ENCODE peak calls at places on chromosome X, in seven cellular contexts. One of them, this sample, is unnamed.

GRCh38 chrX:72314242-72314641 is 8.5 kb upstream of the CITED1 start:
- DNase-seq in IMR-90: no peak
- DNase-seq in substantia nigra: no peak
- DNase-seq in activated CD8-positive, alpha-beta memory T cell treated with anti-CD3 and anti-CD28 coated beads, Interleukin-2, amount 50 U/mL, for 4 hours: no peak
- DNase-seq in HFFc6: no peak
- DNase-seq in CD8-positive, alpha-beta memory T cell: no peak
- DNase-seq in stimulated activated CD4-positive, alpha-beta T cell treated with anti-CD3 and anti-CD28 coated beads, Interleukin-12 subunit alpha, Interleukin-12 subunit beta, amount 100 ng/mL, for 24 hours: no peak
- DNase-seq in this sample: no peak

GRCh38 chrX:110734894-110735541 is 60.6 kb downstream of the CHRDL1 start:
- DNase-seq in IMR-90: peak
- DNase-seq in substantia nigra: no peak
- DNase-seq in activated CD8-positive, alpha-beta memory T cell treated with anti-CD3 and anti-CD28 coated beads, Interleukin-2, amount 50 U/mL, for 4 hours: no peak
- DNase-seq in HFFc6: peak
- DNase-seq in CD8-positive, alpha-beta memory T cell: no peak
- DNase-seq in stimulated activated CD4-positive, alpha-beta T cell treated with anti-CD3 and anti-CD28 coated beads, Interleukin-12 subunit alpha, Interleukin-12 subunit beta, amount 100 ng/mL, for 24 hours: no peak
- DNase-seq in this sample: peak

GRCh38 chrX:121755541-121755940 is 708.1 kb downstream of the GLUD2 start:
- DNase-seq in IMR-90: no peak
- DNase-seq in substantia nigra: no peak
- DNase-seq in activated CD8-positive, alpha-beta memory T cell treated with anti-CD3 and anti-CD28 coated beads, Interleukin-2, amount 50 U/mL, for 4 hours: no peak
- DNase-seq in HFFc6: no peak
- DNase-seq in CD8-positive, alpha-beta memory T cell: no peak
- DNase-seq in stimulated activated CD4-positive, alpha-beta T cell treated with anti-CD3 and anti-CD28 coated beads, Interleukin-12 subunit alpha, Interleukin-12 subunit beta, amount 100 ng/mL, for 24 hours: no peak
- DNase-seq in this sample: no peak

GRCh38 chrX:24190500-24191156 is 41.1 kb downstream of the ZFX start:
- DNase-seq in IMR-90: peak
- DNase-seq in substantia nigra: no peak
- DNase-seq in activated CD8-positive, alpha-beta memory T cell treated with anti-CD3 and anti-CD28 coated beads, Interleukin-2, amount 50 U/mL, for 4 hours: no peak
- DNase-seq in HFFc6: peak
- DNase-seq in CD8-positive, alpha-beta memory T cell: no peak
- DNase-seq in stimulated activated CD4-positive, alpha-beta T cell treated with anti-CD3 and anti-CD28 coated beads, Interleukin-12 subunit alpha, Interleukin-12 subunit beta, amount 100 ng/mL, for 24 hours: no peak
- DNase-seq in this sample: peak

GRCh38 chrX:2500681-2501151 is at the start of the genes DHRSX and ZBED1:
- DNase-seq in IMR-90: no peak
- DNase-seq in substantia nigra: no peak
- DNase-seq in activated CD8-positive, alpha-beta memory T cell treated with anti-CD3 and anti-CD28 coated beads, Interleukin-2, amount 50 U/mL, for 4 hours: peak
- DNase-seq in HFFc6: no peak
- DNase-seq in CD8-positive, alpha-beta memory T cell: peak
- DNase-seq in stimulated activated CD4-positive, alpha-beta T cell treated with anti-CD3 and anti-CD28 coated beads, Interleukin-12 subunit alpha, Interleukin-12 subunit beta, amount 100 ng/mL, for 24 hours: peak
- DNase-seq in this sample: peak

GRCh38 chrX:78042601-78043000 is 61.4 kb upstream of the PGK1 start:
- DNase-seq in IMR-90: no peak
- DNase-seq in substantia nigra: no peak
- DNase-seq in activated CD8-positive, alpha-beta memory T cell treated with anti-CD3 and anti-CD28 coated beads, Interleukin-2, amount 50 U/mL, for 4 hours: no peak
- DNase-seq in HFFc6: no peak
- DNase-seq in CD8-positive, alpha-beta memory T cell: no peak
- DNase-seq in stimulated activated CD4-positive, alpha-beta T cell treated with anti-CD3 and anti-CD28 coated beads, Interleukin-12 subunit alpha, Interleukin-12 subunit beta, amount 100 ng/mL, for 24 hours: no peak
- DNase-seq in this sample: no peak

GRCh38 chrX:47500541-47500940 is 17.5 kb upstream of the ZNF41 start:
- DNase-seq in IMR-90: no peak
- DNase-seq in substantia nigra: no peak
- DNase-seq in activated CD8-positive, alpha-beta memory T cell treated with anti-CD3 and anti-CD28 coated beads, Interleukin-2, amount 50 U/mL, for 4 hours: no peak
- DNase-seq in HFFc6: no peak
- DNase-seq in CD8-positive, alpha-beta memory T cell: no peak
- DNase-seq in stimulated activated CD4-positive, alpha-beta T cell treated with anti-CD3 and anti-CD28 coated beads, Interleukin-12 subunit alpha, Interleukin-12 subunit beta, amount 100 ng/mL, for 24 hours: no peak
- DNase-seq in this sample: no peak

GRCh38 chrX:2513120-2513664 is 12.4 kb upstream of the DHRSX start:
- DNase-seq in IMR-90: no peak
- DNase-seq in substantia nigra: no peak
- DNase-seq in activated CD8-positive, alpha-beta memory T cell treated with anti-CD3 and anti-CD28 coated beads, Interleukin-2, amount 50 U/mL, for 4 hours: no peak
- DNase-seq in HFFc6: no peak
- DNase-seq in CD8-positive, alpha-beta memory T cell: no peak
- DNase-seq in stimulated activated CD4-positive, alpha-beta T cell treated with anti-CD3 and anti-CD28 coated beads, Interleukin-12 subunit alpha, Interleukin-12 subunit beta, amount 100 ng/mL, for 24 hours: no peak
- DNase-seq in this sample: no peak

GRCh38 chrX:13048265-13048664 is 3.8 kb upstream of the FAM9C start:
- DNase-seq in IMR-90: peak
- DNase-seq in substantia nigra: no peak
- DNase-seq in activated CD8-positive, alpha-beta memory T cell treated with anti-CD3 and anti-CD28 coated beads, Interleukin-2, amount 50 U/mL, for 4 hours: no peak
- DNase-seq in HFFc6: peak
- DNase-seq in CD8-positive, alpha-beta memory T cell: no peak
- DNase-seq in stimulated activated CD4-positive, alpha-beta T cell treated with anti-CD3 and anti-CD28 coated beads, Interleukin-12 subunit alpha, Interleukin-12 subunit beta, amount 100 ng/mL, for 24 hours: no peak
- DNase-seq in this sample: peak

GRCh38 chrX:13939741-13940597 is 89.7 kb downstream of the GEMIN8 start:
- DNase-seq in IMR-90: no peak
- DNase-seq in substantia nigra: no peak
- DNase-seq in activated CD8-positive, alpha-beta memory T cell treated with anti-CD3 and anti-CD28 coated beads, Interleukin-2, amount 50 U/mL, for 4 hours: no peak
- DNase-seq in HFFc6: no peak
- DNase-seq in CD8-positive, alpha-beta memory T cell: no peak
- DNase-seq in stimulated activated CD4-positive, alpha-beta T cell treated with anti-CD3 and anti-CD28 coated beads, Interleukin-12 subunit alpha, Interleukin-12 subunit beta, amount 100 ng/mL, for 24 hours: no peak
- DNase-seq in this sample: no peak

GRCh38 chrX:9698566-9698965 is 67.1 kb downstream of the GPR143 start:
- DNase-seq in IMR-90: no peak
- DNase-seq in substantia nigra: no peak
- DNase-seq in activated CD8-positive, alpha-beta memory T cell treated with anti-CD3 and anti-CD28 coated beads, Interleukin-2, amount 50 U/mL, for 4 hours: no peak
- DNase-seq in HFFc6: no peak
- DNase-seq in CD8-positive, alpha-beta memory T cell: no peak
- DNase-seq in stimulated activated CD4-positive, alpha-beta T cell treated with anti-CD3 and anti-CD28 coated beads, Interleukin-12 subunit alpha, Interleukin-12 subunit beta, amount 100 ng/mL, for 24 hours: no peak
- DNase-seq in this sample: no peak

GRCh38 chrX:39985551-39985950 is 112.2 kb downstream of the BCOR start:
- DNase-seq in IMR-90: no peak
- DNase-seq in substantia nigra: no peak
- DNase-seq in activated CD8-positive, alpha-beta memory T cell treated with anti-CD3 and anti-CD28 coated beads, Interleukin-2, amount 50 U/mL, for 4 hours: no peak
- DNase-seq in HFFc6: no peak
- DNase-seq in CD8-positive, alpha-beta memory T cell: no peak
- DNase-seq in stimulated activated CD4-positive, alpha-beta T cell treated with anti-CD3 and anti-CD28 coated beads, Interleukin-12 subunit alpha, Interleukin-12 subunit beta, amount 100 ng/mL, for 24 hours: no peak
- DNase-seq in this sample: no peak

GRCh38 chrX:121858867-121859647 is 811.6 kb downstream of the GLUD2 start:
- DNase-seq in IMR-90: no peak
- DNase-seq in substantia nigra: no peak
- DNase-seq in activated CD8-positive, alpha-beta memory T cell treated with anti-CD3 and anti-CD28 coated beads, Interleukin-2, amount 50 U/mL, for 4 hours: no peak
- DNase-seq in HFFc6: no peak
- DNase-seq in CD8-positive, alpha-beta memory T cell: no peak
- DNase-seq in stimulated activated CD4-positive, alpha-beta T cell treated with anti-CD3 and anti-CD28 coated beads, Interleukin-12 subunit alpha, Interleukin-12 subunit beta, amount 100 ng/mL, for 24 hours: no peak
- DNase-seq in this sample: no peak

GRCh38 chrX:18810416-18810815 is 103.0 kb downstream of the PPEF1 start:
- DNase-seq in IMR-90: no peak
- DNase-seq in substantia nigra: no peak
- DNase-seq in activated CD8-positive, alpha-beta memory T cell treated with anti-CD3 and anti-CD28 coated beads, Interleukin-2, amount 50 U/mL, for 4 hours: no peak
- DNase-seq in HFFc6: no peak
- DNase-seq in CD8-positive, alpha-beta memory T cell: no peak
- DNase-seq in stimulated activated CD4-positive, alpha-beta T cell treated with anti-CD3 and anti-CD28 coated beads, Interleukin-12 subunit alpha, Interleukin-12 subunit beta, amount 100 ng/mL, for 24 hours: no peak
- DNase-seq in this sample: peak

GRCh38 chrX:45847966-45848365 is 647.3 kb upstream of the DIPK2B start:
- DNase-seq in IMR-90: no peak
- DNase-seq in substantia nigra: no peak
- DNase-seq in activated CD8-positive, alpha-beta memory T cell treated with anti-CD3 and anti-CD28 coated beads, Interleukin-2, amount 50 U/mL, for 4 hours: no peak
- DNase-seq in HFFc6: no peak
- DNase-seq in CD8-positive, alpha-beta memory T cell: no peak
- DNase-seq in stimulated activated CD4-positive, alpha-beta T cell treated with anti-CD3 and anti-CD28 coated beads, Interleukin-12 subunit alpha, Interleukin-12 subunit beta, amount 100 ng/mL, for 24 hours: no peak
- DNase-seq in this sample: peak

GRCh38 chrX:119690921-119691716 is 1.8 kb downstream of the SEPTIN6 start:
- DNase-seq in IMR-90: peak
- DNase-seq in substantia nigra: no peak
- DNase-seq in activated CD8-positive, alpha-beta memory T cell treated with anti-CD3 and anti-CD28 coated beads, Interleukin-2, amount 50 U/mL, for 4 hours: peak
- DNase-seq in HFFc6: peak
- DNase-seq in CD8-positive, alpha-beta memory T cell: no peak
- DNase-seq in stimulated activated CD4-positive, alpha-beta T cell treated with anti-CD3 and anti-CD28 coated beads, Interleukin-12 subunit alpha, Interleukin-12 subunit beta, amount 100 ng/mL, for 24 hours: no peak
- DNase-seq in this sample: peak

GRCh38 chrX:111090458-111090857 is 5.5 kb upstream of the PAK3 start:
- DNase-seq in IMR-90: no peak
- DNase-seq in substantia nigra: no peak
- DNase-seq in activated CD8-positive, alpha-beta memory T cell treated with anti-CD3 and anti-CD28 coated beads, Interleukin-2, amount 50 U/mL, for 4 hours: no peak
- DNase-seq in HFFc6: no peak
- DNase-seq in CD8-positive, alpha-beta memory T cell: no peak
- DNase-seq in stimulated activated CD4-positive, alpha-beta T cell treated with anti-CD3 and anti-CD28 coated beads, Interleukin-12 subunit alpha, Interleukin-12 subunit beta, amount 100 ng/mL, for 24 hours: no peak
- DNase-seq in this sample: no peak

GRCh38 chrX:23819385-23820234 is 36.6 kb downstream of the SAT1 start:
- DNase-seq in IMR-90: peak
- DNase-seq in substantia nigra: no peak
- DNase-seq in activated CD8-positive, alpha-beta memory T cell treated with anti-CD3 and anti-CD28 coated beads, Interleukin-2, amount 50 U/mL, for 4 hours: no peak
- DNase-seq in HFFc6: no peak
- DNase-seq in CD8-positive, alpha-beta memory T cell: no peak
- DNase-seq in stimulated activated CD4-positive, alpha-beta T cell treated with anti-CD3 and anti-CD28 coated beads, Interleukin-12 subunit alpha, Interleukin-12 subunit beta, amount 100 ng/mL, for 24 hours: no peak
- DNase-seq in this sample: peak

GRCh38 chrX:10939384-10939783 is 171.7 kb upstream of the HCCS start:
- DNase-seq in IMR-90: peak
- DNase-seq in substantia nigra: no peak
- DNase-seq in activated CD8-positive, alpha-beta memory T cell treated with anti-CD3 and anti-CD28 coated beads, Interleukin-2, amount 50 U/mL, for 4 hours: no peak
- DNase-seq in HFFc6: no peak
- DNase-seq in CD8-positive, alpha-beta memory T cell: no peak
- DNase-seq in stimulated activated CD4-positive, alpha-beta T cell treated with anti-CD3 and anti-CD28 coated beads, Interleukin-12 subunit alpha, Interleukin-12 subunit beta, amount 100 ng/mL, for 24 hours: no peak
- DNase-seq in this sample: peak

GRCh38 chrX:105876658-105877057 is 54.3 kb downstream of the NRK start:
- DNase-seq in IMR-90: peak
- DNase-seq in substantia nigra: no peak
- DNase-seq in activated CD8-positive, alpha-beta memory T cell treated with anti-CD3 and anti-CD28 coated beads, Interleukin-2, amount 50 U/mL, for 4 hours: no peak
- DNase-seq in HFFc6: no peak
- DNase-seq in CD8-positive, alpha-beta memory T cell: no peak
- DNase-seq in stimulated activated CD4-positive, alpha-beta T cell treated with anti-CD3 and anti-CD28 coated beads, Interleukin-12 subunit alpha, Interleukin-12 subunit beta, amount 100 ng/mL, for 24 hours: no peak
- DNase-seq in this sample: no peak

GRCh38 chrX:2226906-2227656 is 273.7 kb downstream of the DHRSX start:
- DNase-seq in IMR-90: no peak
- DNase-seq in substantia nigra: no peak
- DNase-seq in activated CD8-positive, alpha-beta memory T cell treated with anti-CD3 and anti-CD28 coated beads, Interleukin-2, amount 50 U/mL, for 4 hours: no peak
- DNase-seq in HFFc6: no peak
- DNase-seq in CD8-positive, alpha-beta memory T cell: no peak
- DNase-seq in stimulated activated CD4-positive, alpha-beta T cell treated with anti-CD3 and anti-CD28 coated beads, Interleukin-12 subunit alpha, Interleukin-12 subunit beta, amount 100 ng/mL, for 24 hours: no peak
- DNase-seq in this sample: no peak

GRCh38 chrX:114675365-114675764 is 91.5 kb downstream of the HTR2C start:
- DNase-seq in IMR-90: no peak
- DNase-seq in substantia nigra: no peak
- DNase-seq in activated CD8-positive, alpha-beta memory T cell treated with anti-CD3 and anti-CD28 coated beads, Interleukin-2, amount 50 U/mL, for 4 hours: no peak
- DNase-seq in HFFc6: peak
- DNase-seq in CD8-positive, alpha-beta memory T cell: no peak
- DNase-seq in stimulated activated CD4-positive, alpha-beta T cell treated with anti-CD3 and anti-CD28 coated beads, Interleukin-12 subunit alpha, Interleukin-12 subunit beta, amount 100 ng/mL, for 24 hours: no peak
- DNase-seq in this sample: peak

GRCh38 chrX:118976599-118977340 is 2.4 kb downstream of the LONRF3 start:
- DNase-seq in IMR-90: no peak
- DNase-seq in substantia nigra: no peak
- DNase-seq in activated CD8-positive, alpha-beta memory T cell treated with anti-CD3 and anti-CD28 coated beads, Interleukin-2, amount 50 U/mL, for 4 hours: peak
- DNase-seq in HFFc6: no peak
- DNase-seq in CD8-positive, alpha-beta memory T cell: peak
- DNase-seq in stimulated activated CD4-positive, alpha-beta T cell treated with anti-CD3 and anti-CD28 coated beads, Interleukin-12 subunit alpha, Interleukin-12 subunit beta, amount 100 ng/mL, for 24 hours: peak
- DNase-seq in this sample: peak

GRCh38 chrX:1488141-1488540 is 35.4 kb upstream of the ASMTL start:
- DNase-seq in IMR-90: no peak
- DNase-seq in substantia nigra: no peak
- DNase-seq in activated CD8-positive, alpha-beta memory T cell treated with anti-CD3 and anti-CD28 coated beads, Interleukin-2, amount 50 U/mL, for 4 hours: no peak
- DNase-seq in HFFc6: no peak
- DNase-seq in CD8-positive, alpha-beta memory T cell: no peak
- DNase-seq in stimulated activated CD4-positive, alpha-beta T cell treated with anti-CD3 and anti-CD28 coated beads, Interleukin-12 subunit alpha, Interleukin-12 subunit beta, amount 100 ng/mL, for 24 hours: no peak
- DNase-seq in this sample: no peak